ENCODE peak calls at places on chromosome 1, in seven cellular contexts. One of them, this sample, is unnamed.

GRCh38 chr1:237007147-237007881 is 3.1 kb upstream of the MT1HL1 start:
- DNase-seq in left lung: no peak
- DNase-seq in tibial artery: no peak
- DNase-seq in adrenal gland: no peak
- DNase-seq in transverse colon: no peak
- DNase-seq in colonic mucosa: no peak
- DNase-seq in CD8-positive, alpha-beta memory T cell: no peak
- DNase-seq in this sample: no peak

GRCh38 chr1:63981408-63981773 is 207.6 kb downstream of the ROR1 start:
- DNase-seq in colonic mucosa: no peak
- DNase-seq in tibial artery: no peak
- DNase-seq in adrenal gland: no peak
- DNase-seq in transverse colon: no peak
- DNase-seq in CD8-positive, alpha-beta memory T cell: no peak
- DNase-seq in left lung: no peak
- DNase-seq in this sample: no peak

GRCh38 chr1:152745289-152745704 is 12.5 kb upstream of the KPRP start:
- DNase-seq in transverse colon: no peak
- DNase-seq in CD8-positive, alpha-beta memory T cell: no peak
- DNase-seq in left lung: no peak
- DNase-seq in tibial artery: no peak
- DNase-seq in adrenal gland: no peak
- DNase-seq in colonic mucosa: no peak
- DNase-seq in this sample: no peak

GRCh38 chr1:116553386-116554115 is 17.3 kb downstream of the CD58 start:
- DNase-seq in CD8-positive, alpha-beta memory T cell: no peak
- DNase-seq in tibial artery: no peak
- DNase-seq in left lung: no peak
- DNase-seq in transverse colon: no peak
- DNase-seq in colonic mucosa: no peak
- DNase-seq in adrenal gland: no peak
- DNase-seq in this sample: no peak

GRCh38 chr1:51285055-51285454 is 45.3 kb downstream of the TTC39A start:
- DNase-seq in CD8-positive, alpha-beta memory T cell: no peak
- DNase-seq in colonic mucosa: no peak
- DNase-seq in left lung: no peak
- DNase-seq in transverse colon: no peak
- DNase-seq in tibial artery: no peak
- DNase-seq in adrenal gland: no peak
- DNase-seq in this sample: no peak

GRCh38 chr1:15056515-15057285 is 96.8 kb upstream of the TMEM51 start:
- DNase-seq in colonic mucosa: no peak
- DNase-seq in adrenal gland: peak; percentile 96
- DNase-seq in tibial artery: no peak
- DNase-seq in transverse colon: no peak
- DNase-seq in CD8-positive, alpha-beta memory T cell: no peak
- DNase-seq in left lung: no peak
- DNase-seq in this sample: no peak

GRCh38 chr1:188652678-188653077 is 1823.9 kb downstream of the PLA2G4A start:
- DNase-seq in CD8-positive, alpha-beta memory T cell: no peak
- DNase-seq in tibial artery: no peak
- DNase-seq in transverse colon: no peak
- DNase-seq in adrenal gland: no peak
- DNase-seq in left lung: no peak
- DNase-seq in colonic mucosa: no peak
- DNase-seq in this sample: no peak

GRCh38 chr1:3741566-3742438 is 10.4 kb upstream of the CCDC27 start:
- DNase-seq in CD8-positive, alpha-beta memory T cell: peak; percentile 37
- DNase-seq in adrenal gland: no peak
- DNase-seq in colonic mucosa: no peak
- DNase-seq in transverse colon: no peak
- DNase-seq in tibial artery: no peak
- DNase-seq in left lung: no peak
- DNase-seq in this sample: no peak

GRCh38 chr1:224180783-224181452 is 2.1 kb upstream of the DEGS1 start:
- DNase-seq in transverse colon: no peak
- DNase-seq in left lung: no peak
- DNase-seq in tibial artery: no peak
- DNase-seq in adrenal gland: no peak
- DNase-seq in CD8-positive, alpha-beta memory T cell: no peak
- DNase-seq in colonic mucosa: no peak
- DNase-seq in this sample: no peak

GRCh38 chr1:24920155-24920925 is 9.7 kb downstream of the RUNX3 start:
- DNase-seq in adrenal gland: no peak
- DNase-seq in left lung: no peak
- DNase-seq in colonic mucosa: no peak
- DNase-seq in CD8-positive, alpha-beta memory T cell: peak; percentile 65
- DNase-seq in tibial artery: peak; percentile 46
- DNase-seq in transverse colon: no peak
- DNase-seq in this sample: no peak

GRCh38 chr1:20212685-20213331 is 26.5 kb upstream of the PLA2G2C start:
- DNase-seq in CD8-positive, alpha-beta memory T cell: peak; percentile 69
- DNase-seq in left lung: peak; percentile 62
- DNase-seq in transverse colon: peak; percentile 81
- DNase-seq in colonic mucosa: peak; percentile 78
- DNase-seq in adrenal gland: peak; percentile 71
- DNase-seq in tibial artery: peak; percentile 34
- DNase-seq in this sample: peak; percentile 85

GRCh38 chr1:154669464-154670282 is 61.7 kb upstream of the ADAR start:
- DNase-seq in colonic mucosa: peak; percentile 61
- DNase-seq in tibial artery: peak; percentile 60
- DNase-seq in left lung: peak; percentile 65
- DNase-seq in adrenal gland: peak; percentile 57
- DNase-seq in transverse colon: peak; percentile 66
- DNase-seq in CD8-positive, alpha-beta memory T cell: peak; percentile 82
- DNase-seq in this sample: peak; percentile 81

GRCh38 chr1:109807822-109808680 is 44.3 kb upstream of the EPS8L3 start:
- DNase-seq in adrenal gland: no peak
- DNase-seq in transverse colon: no peak
- DNase-seq in colonic mucosa: no peak
- DNase-seq in tibial artery: no peak
- DNase-seq in CD8-positive, alpha-beta memory T cell: no peak
- DNase-seq in left lung: no peak
- DNase-seq in this sample: peak; percentile 50

GRCh38 chr1:174258148-174258550 is 98.8 kb downstream of the RABGAP1L start:
- DNase-seq in CD8-positive, alpha-beta memory T cell: no peak
- DNase-seq in adrenal gland: peak; percentile 29
- DNase-seq in left lung: no peak
- DNase-seq in tibial artery: no peak
- DNase-seq in colonic mucosa: peak; percentile 48
- DNase-seq in transverse colon: peak; percentile 33
- DNase-seq in this sample: no peak

GRCh38 chr1:67204298-67204697 is 38.0 kb downstream of the IL23R start:
- DNase-seq in colonic mucosa: no peak
- DNase-seq in adrenal gland: no peak
- DNase-seq in CD8-positive, alpha-beta memory T cell: no peak
- DNase-seq in left lung: no peak
- DNase-seq in transverse colon: no peak
- DNase-seq in tibial artery: no peak
- DNase-seq in this sample: no peak

GRCh38 chr1:16260814-16261213 is 23.8 kb upstream of the CPLANE2 start:
- DNase-seq in left lung: no peak
- DNase-seq in colonic mucosa: no peak
- DNase-seq in CD8-positive, alpha-beta memory T cell: no peak
- DNase-seq in adrenal gland: no peak
- DNase-seq in transverse colon: no peak
- DNase-seq in tibial artery: no peak
- DNase-seq in this sample: no peak

GRCh38 chr1:62689524-62689923 is 1.3 kb upstream of the DOCK7 start:
- DNase-seq in adrenal gland: peak; percentile 22
- DNase-seq in CD8-positive, alpha-beta memory T cell: no peak
- DNase-seq in transverse colon: no peak
- DNase-seq in colonic mucosa: no peak
- DNase-seq in left lung: no peak
- DNase-seq in tibial artery: no peak
- DNase-seq in this sample: no peak

GRCh38 chr1:197356723-197357533 is 88.9 kb downstream of the CRB1 start:
- DNase-seq in colonic mucosa: no peak
- DNase-seq in transverse colon: no peak
- DNase-seq in left lung: no peak
- DNase-seq in tibial artery: no peak
- DNase-seq in adrenal gland: peak; percentile 20
- DNase-seq in CD8-positive, alpha-beta memory T cell: no peak
- DNase-seq in this sample: no peak

DNA sequence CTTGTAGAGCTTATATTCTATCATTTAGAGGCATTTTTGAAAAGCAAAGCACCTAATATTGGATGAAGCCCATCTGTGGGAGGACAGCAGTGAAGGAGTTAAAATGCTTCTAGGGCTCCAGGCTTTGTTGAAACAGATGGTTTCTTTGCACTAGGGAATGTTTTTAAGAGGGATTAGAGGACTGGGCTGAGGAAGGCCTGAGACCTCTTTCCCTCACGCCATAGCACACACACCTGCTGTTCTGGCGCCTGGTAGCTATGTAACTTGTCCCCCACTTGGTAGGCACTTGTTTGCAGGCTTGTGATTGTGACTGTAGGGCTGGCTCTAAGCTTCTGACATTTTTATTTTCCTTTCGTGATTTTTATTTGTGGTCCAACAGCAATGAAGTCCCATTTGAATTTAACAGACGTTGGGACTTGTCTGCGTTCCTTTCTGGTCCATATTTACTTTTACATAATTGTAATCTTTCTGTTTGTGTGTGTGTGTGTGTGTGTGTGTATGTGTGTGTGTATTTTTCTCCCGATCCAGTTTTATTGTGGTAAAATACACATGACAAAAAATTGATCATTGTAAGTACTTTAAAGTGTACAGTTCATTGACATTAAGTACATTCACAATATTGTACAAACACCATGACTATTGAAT is 33.6 kb upstream of the MACF1 start:
- DNase-seq in tibial artery: no peak
- DNase-seq in transverse colon: no peak
- DNase-seq in CD8-positive, alpha-beta memory T cell: no peak
- DNase-seq in adrenal gland: no peak
- DNase-seq in colonic mucosa: no peak
- DNase-seq in left lung: no peak
- DNase-seq in this sample: no peak
- H3K4me1 ChIP-seq in tibial artery: peaks cover 94% of the 10 kb centered on the region
- H3K4me1 ChIP-seq in transverse colon: peaks cover 16% of the 10 kb centered on the region
- H3K4me1 ChIP-seq in CD8-positive, alpha-beta memory T cell: no peaks in the 10 kb centered on the region
- H3K4me1 ChIP-seq in adrenal gland: peaks cover 18% of the 10 kb centered on the region
- H3K4me1 ChIP-seq in colonic mucosa: no peaks in the 10 kb centered on the region
- H3K4me1 ChIP-seq in left lung: peaks cover 70% of the 10 kb centered on the region
- H3K4me1 ChIP-seq in this sample: peaks cover 67% of the 10 kb centered on the region

GRCh38 chr1:201493757-201494617 is 12.9 kb downstream of the CSRP1 start:
- DNase-seq in tibial artery: no peak
- DNase-seq in transverse colon: no peak
- DNase-seq in colonic mucosa: no peak
- DNase-seq in adrenal gland: peak; percentile 62
- DNase-seq in CD8-positive, alpha-beta memory T cell: no peak
- DNase-seq in left lung: no peak
- DNase-seq in this sample: no peak

GRCh38 chr1:201497935-201498509 is 8.9 kb downstream of the CSRP1 start:
- DNase-seq in tibial artery: no peak
- DNase-seq in adrenal gland: no peak
- DNase-seq in left lung: no peak
- DNase-seq in transverse colon: no peak
- DNase-seq in CD8-positive, alpha-beta memory T cell: no peak
- DNase-seq in colonic mucosa: no peak
- DNase-seq in this sample: no peak

GRCh38 chr1:201495447-201496295 is 11.3 kb downstream of the CSRP1 start:
- DNase-seq in CD8-positive, alpha-beta memory T cell: no peak
- DNase-seq in colonic mucosa: peak; percentile 52
- DNase-seq in transverse colon: peak; percentile 65
- DNase-seq in left lung: peak; percentile 71
- DNase-seq in adrenal gland: peak; percentile 59
- DNase-seq in tibial artery: peak; percentile 82
- DNase-seq in this sample: peak; percentile 69

GRCh38 chr1:201498621-201499020 is 8.3 kb downstream of the CSRP1 start:
- DNase-seq in CD8-positive, alpha-beta memory T cell: no peak
- DNase-seq in tibial artery: no peak
- DNase-seq in left lung: no peak
- DNase-seq in colonic mucosa: no peak
- DNase-seq in adrenal gland: no peak
- DNase-seq in transverse colon: no peak
- DNase-seq in this sample: no peak

DNA sequence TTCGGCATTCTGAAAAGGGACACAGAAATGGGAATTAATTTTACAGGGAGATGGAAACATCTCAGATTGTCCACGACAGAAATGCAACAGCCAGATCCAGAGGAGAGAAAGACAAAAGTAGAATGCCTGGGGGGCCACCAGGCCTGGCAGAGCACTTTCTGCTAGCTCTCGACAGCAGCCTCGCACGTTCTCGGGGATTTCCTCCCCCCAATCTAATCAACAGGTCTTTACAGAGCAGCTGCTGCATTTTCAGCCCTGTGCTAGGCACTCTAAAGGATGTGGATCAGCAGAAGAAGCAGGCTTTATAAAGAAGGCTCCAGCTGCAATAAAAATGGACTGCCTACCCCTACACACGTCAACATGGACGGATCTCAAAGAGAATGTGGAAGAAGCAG is 10.6 kb downstream of the CSRP1 start:
- DNase-seq in colonic mucosa: no peak
- DNase-seq in transverse colon: no peak
- DNase-seq in CD8-positive, alpha-beta memory T cell: no peak
- DNase-seq in left lung: no peak
- DNase-seq in adrenal gland: no peak
- DNase-seq in tibial artery: no peak
- DNase-seq in this sample: no peak
- H3K4me3 ChIP-seq in colonic mucosa: no peak overlapping the region
- H3K4me3 ChIP-seq in transverse colon: no peak overlapping the region
- H3K4me3 ChIP-seq in CD8-positive, alpha-beta memory T cell: no peak overlapping the region
- H3K4me3 ChIP-seq in left lung: no peak overlapping the region
- H3K4me3 ChIP-seq in adrenal gland: no peak overlapping the region
- H3K4me3 ChIP-seq in tibial artery: peak overlapping the region; percentile 25
- H3K4me3 ChIP-seq in this sample: no peak overlapping the region

DNA sequence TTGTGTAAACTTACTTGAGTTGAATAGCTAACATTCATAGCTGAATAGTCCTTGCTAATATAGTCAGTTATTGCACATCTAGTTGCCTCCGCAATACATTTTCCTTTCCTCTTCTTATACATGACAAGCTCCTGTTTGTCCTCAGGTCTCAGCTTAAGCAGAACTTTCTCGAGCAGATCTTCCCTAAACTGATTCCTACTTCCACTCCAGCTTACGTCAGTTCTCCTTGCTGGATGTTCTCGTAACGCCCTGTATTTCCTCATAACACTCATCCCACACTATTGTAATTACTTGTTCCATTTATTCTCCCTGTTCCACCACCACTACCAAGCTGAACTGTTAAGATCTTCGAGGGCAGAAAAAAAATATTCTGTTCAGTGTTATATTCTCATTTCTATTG is 15.1 kb upstream of the OMA1 start:
- DNase-seq in transverse colon: no peak
- DNase-seq in CD8-positive, alpha-beta memory T cell: no peak
- DNase-seq in colonic mucosa: no peak
- DNase-seq in left lung: no peak
- DNase-seq in adrenal gland: no peak
- DNase-seq in tibial artery: no peak
- DNase-seq in this sample: no peak
- H3K36me3 ChIP-seq in transverse colon: no peaks in the 10 kb centered on the region
- H3K36me3 ChIP-seq in CD8-positive, alpha-beta memory T cell: no peaks in the 10 kb centered on the region
- H3K36me3 ChIP-seq in colonic mucosa: no peaks in the 10 kb centered on the region
- H3K36me3 ChIP-seq in left lung: no peaks in the 10 kb centered on the region
- H3K36me3 ChIP-seq in adrenal gland: no peaks in the 10 kb centered on the region
- H3K36me3 ChIP-seq in tibial artery: no peaks in the 10 kb centered on the region
- H3K36me3 ChIP-seq in this sample: no peaks in the 10 kb centered on the region

GRCh38 chr1:208551609-208552008 is 307.4 kb upstream of the PLXNA2 start:
- DNase-seq in adrenal gland: no peak
- DNase-seq in colonic mucosa: no peak
- DNase-seq in CD8-positive, alpha-beta memory T cell: no peak
- DNase-seq in transverse colon: no peak
- DNase-seq in tibial artery: no peak
- DNase-seq in left lung: no peak
- DNase-seq in this sample: no peak

GRCh38 chr1:208556461-208556860 is 312.3 kb upstream of the PLXNA2 start:
- DNase-seq in colonic mucosa: no peak
- DNase-seq in tibial artery: no peak
- DNase-seq in CD8-positive, alpha-beta memory T cell: no peak
- DNase-seq in left lung: no peak
- DNase-seq in transverse colon: no peak
- DNase-seq in adrenal gland: no peak
- DNase-seq in this sample: no peak

GRCh38 chr1:208550978-208551377 is 306.8 kb upstream of the PLXNA2 start:
- DNase-seq in left lung: no peak
- DNase-seq in tibial artery: no peak
- DNase-seq in transverse colon: no peak
- DNase-seq in adrenal gland: no peak
- DNase-seq in CD8-positive, alpha-beta memory T cell: no peak
- DNase-seq in colonic mucosa: no peak
- DNase-seq in this sample: no peak
- H3K4me1 ChIP-seq in left lung: no peaks in the 10 kb centered on the region
- H3K4me1 ChIP-seq in tibial artery: no peaks in the 10 kb centered on the region
- H3K4me1 ChIP-seq in transverse colon: no peaks in the 10 kb centered on the region
- H3K4me1 ChIP-seq in adrenal gland: no peaks in the 10 kb centered on the region
- H3K4me1 ChIP-seq in CD8-positive, alpha-beta memory T cell: no peaks in the 10 kb centered on the region
- H3K4me1 ChIP-seq in colonic mucosa: no peaks in the 10 kb centered on the region
- H3K4me1 ChIP-seq in this sample: no peaks in the 10 kb centered on the region